ENCODE peak calls at places on chromosomes 5 and 9, in six cellular contexts. One of them, this sample, is unnamed.

GRCh38 chr9:130943780-130944179 is 4.7 kb upstream of the FIBCD1 start:
- DNase-seq in naive thymus-derived CD4-positive, alpha-beta T cell: no peak
- DNase-seq in SJSA1: no peak
- DNase-seq in adipocyte: no peak
- DNase-seq in GM23248: no peak
- DNase-seq in spleen: no peak
- DNase-seq in this sample: no peak

GRCh38 chr9:90974007-90974406 is 172.4 kb downstream of the SYK start:
- DNase-seq in SJSA1: no peak
- DNase-seq in naive thymus-derived CD4-positive, alpha-beta T cell: no peak
- DNase-seq in adipocyte: peak; percentile 79
- DNase-seq in spleen: no peak
- DNase-seq in GM23248: no peak
- DNase-seq in this sample: no peak

GRCh38 chr5:29161897-29162296 is 2031.6 kb upstream of the CDH6 start:
- DNase-seq in GM23248: no peak
- DNase-seq in adipocyte: no peak
- DNase-seq in spleen: no peak
- DNase-seq in naive thymus-derived CD4-positive, alpha-beta T cell: no peak
- DNase-seq in SJSA1: no peak
- DNase-seq in this sample: no peak

GRCh38 chr9:9752722-9753121 is 860.1 kb downstream of the PTPRD start:
- DNase-seq in spleen: no peak
- DNase-seq in GM23248: no peak
- DNase-seq in naive thymus-derived CD4-positive, alpha-beta T cell: no peak
- DNase-seq in adipocyte: no peak
- DNase-seq in SJSA1: no peak
- DNase-seq in this sample: no peak

GRCh38 chr9:69153707-69154521 is 20.2 kb upstream of the TJP2 start:
- DNase-seq in GM23248: no peak
- DNase-seq in naive thymus-derived CD4-positive, alpha-beta T cell: no peak
- DNase-seq in adipocyte: no peak
- DNase-seq in SJSA1: no peak
- DNase-seq in spleen: no peak
- DNase-seq in this sample: no peak

GRCh38 chr5:11130111-11130510 is 369.1 kb upstream of the DAP start:
- DNase-seq in adipocyte: no peak
- DNase-seq in GM23248: no peak
- DNase-seq in naive thymus-derived CD4-positive, alpha-beta T cell: no peak
- DNase-seq in spleen: no peak
- DNase-seq in SJSA1: no peak
- DNase-seq in this sample: no peak

GRCh38 chr9:132238026-132238972 is 76.4 kb downstream of the NTNG2 start:
- DNase-seq in spleen: no peak
- DNase-seq in SJSA1: no peak
- DNase-seq in naive thymus-derived CD4-positive, alpha-beta T cell: no peak
- DNase-seq in GM23248: no peak
- DNase-seq in adipocyte: no peak
- DNase-seq in this sample: no peak

GRCh38 chr9:96061293-96061987 is 185.9 kb downstream of the ERCC6L2 start:
- DNase-seq in naive thymus-derived CD4-positive, alpha-beta T cell: peak; percentile 52
- DNase-seq in SJSA1: peak; percentile 73
- DNase-seq in spleen: no peak
- DNase-seq in adipocyte: peak; percentile 52
- DNase-seq in GM23248: peak; percentile 49
- DNase-seq in this sample: peak; percentile 46

GRCh38 chr9:79312686-79313421 is 258.9 kb upstream of the TLE4 start:
- DNase-seq in adipocyte: no peak
- DNase-seq in naive thymus-derived CD4-positive, alpha-beta T cell: no peak
- DNase-seq in spleen: no peak
- DNase-seq in SJSA1: no peak
- DNase-seq in GM23248: no peak
- DNase-seq in this sample: no peak

GRCh38 chr9:107243757-107244156 is 39.3 kb upstream of the RAD23B start:
- DNase-seq in SJSA1: no peak
- DNase-seq in naive thymus-derived CD4-positive, alpha-beta T cell: no peak
- DNase-seq in GM23248: peak; percentile 48
- DNase-seq in adipocyte: peak; percentile 32
- DNase-seq in spleen: no peak
- DNase-seq in this sample: no peak

GRCh38 chr5:151259931-151260330 is 6.9 kb downstream of the GM2A start:
- DNase-seq in naive thymus-derived CD4-positive, alpha-beta T cell: no peak
- DNase-seq in spleen: no peak
- DNase-seq in GM23248: no peak
- DNase-seq in SJSA1: no peak
- DNase-seq in adipocyte: no peak
- DNase-seq in this sample: no peak

GRCh38 chr9:134318481-134318891 is 7.8 kb upstream of the RXRA start:
- DNase-seq in GM23248: peak; percentile 65
- DNase-seq in spleen: peak; percentile 57
- DNase-seq in SJSA1: no peak
- DNase-seq in adipocyte: no peak
- DNase-seq in naive thymus-derived CD4-positive, alpha-beta T cell: no peak
- DNase-seq in this sample: no peak

GRCh38 chr5:95962785-95963184 is 1.1 kb upstream of the ELL2 start:
- DNase-seq in adipocyte: no peak
- DNase-seq in GM23248: no peak
- DNase-seq in naive thymus-derived CD4-positive, alpha-beta T cell: no peak
- DNase-seq in SJSA1: no peak
- DNase-seq in spleen: no peak
- DNase-seq in this sample: no peak

GRCh38 chr5:132737982-132738770 is 830 bp upstream of the KIF3A start:
- DNase-seq in spleen: no peak
- DNase-seq in SJSA1: no peak
- DNase-seq in naive thymus-derived CD4-positive, alpha-beta T cell: no peak
- DNase-seq in GM23248: no peak
- DNase-seq in adipocyte: no peak
- DNase-seq in this sample: no peak

GRCh38 chr5:21688655-21689054 is 1164.5 kb downstream of the CDH12 start:
- DNase-seq in SJSA1: no peak
- DNase-seq in adipocyte: peak; percentile 54
- DNase-seq in naive thymus-derived CD4-positive, alpha-beta T cell: no peak
- DNase-seq in GM23248: peak; percentile 14
- DNase-seq in spleen: no peak
- DNase-seq in this sample: no peak

GRCh38 chr5:169848792-169849191 is 131.5 kb downstream of the INSYN2B start:
- DNase-seq in GM23248: peak; percentile 35
- DNase-seq in spleen: no peak
- DNase-seq in adipocyte: no peak
- DNase-seq in SJSA1: no peak
- DNase-seq in naive thymus-derived CD4-positive, alpha-beta T cell: no peak
- DNase-seq in this sample: no peak

GRCh38 chr9:97564291-97565175 is 63.1 kb downstream of the TMOD1 start:
- DNase-seq in SJSA1: peak; percentile 4
- DNase-seq in naive thymus-derived CD4-positive, alpha-beta T cell: no peak
- DNase-seq in adipocyte: peak; percentile 79
- DNase-seq in spleen: peak; percentile 42
- DNase-seq in GM23248: peak; percentile 71
- DNase-seq in this sample: no peak

GRCh38 chr9:34578241-34579096 is 11.1 kb downstream of the CNTFR start:
- DNase-seq in spleen: no peak
- DNase-seq in SJSA1: no peak
- DNase-seq in GM23248: peak; percentile 77
- DNase-seq in adipocyte: peak; percentile 63
- DNase-seq in naive thymus-derived CD4-positive, alpha-beta T cell: no peak
- DNase-seq in this sample: no peak

GRCh38 chr5:73945505-73945904 is 319.5 kb downstream of the ARHGEF28 start:
- DNase-seq in SJSA1: no peak
- DNase-seq in naive thymus-derived CD4-positive, alpha-beta T cell: no peak
- DNase-seq in spleen: no peak
- DNase-seq in GM23248: no peak
- DNase-seq in adipocyte: no peak
- DNase-seq in this sample: no peak

GRCh38 chr5:168747987-168748777 is 169.0 kb upstream of the PANK3 start:
- DNase-seq in adipocyte: peak; percentile 32
- DNase-seq in GM23248: peak; percentile 43
- DNase-seq in spleen: peak; percentile 72
- DNase-seq in SJSA1: peak; percentile 72
- DNase-seq in naive thymus-derived CD4-positive, alpha-beta T cell: no peak
- DNase-seq in this sample: no peak

GRCh38 chr5:81233080-81233634 is at the start of gene CKMT2:
- DNase-seq in adipocyte: peak; percentile 42
- DNase-seq in SJSA1: no peak
- DNase-seq in GM23248: peak; percentile 46
- DNase-seq in naive thymus-derived CD4-positive, alpha-beta T cell: no peak
- DNase-seq in spleen: peak; percentile 83
- DNase-seq in this sample: no peak

GRCh38 chr9:68844623-68845612 is 139.9 kb downstream of the PIP5K1B start:
- DNase-seq in adipocyte: peak; percentile 32
- DNase-seq in spleen: no peak
- DNase-seq in SJSA1: no peak
- DNase-seq in GM23248: peak; percentile 36
- DNase-seq in naive thymus-derived CD4-positive, alpha-beta T cell: peak; percentile 15
- DNase-seq in this sample: no peak

GRCh38 chr5:106393276-106393675 is 1277.5 kb downstream of the EFNA5 start:
- DNase-seq in adipocyte: no peak
- DNase-seq in SJSA1: no peak
- DNase-seq in GM23248: no peak
- DNase-seq in spleen: no peak
- DNase-seq in naive thymus-derived CD4-positive, alpha-beta T cell: no peak
- DNase-seq in this sample: no peak

GRCh38 chr9:40928803-40929487 is 199.5 kb downstream of the FOXD4L6 start:
- DNase-seq in spleen: no peak
- DNase-seq in adipocyte: no peak
- DNase-seq in SJSA1: no peak
- DNase-seq in GM23248: no peak
- DNase-seq in naive thymus-derived CD4-positive, alpha-beta T cell: no peak
- DNase-seq in this sample: no peak
- H3K9me3 ChIP-seq in spleen: peaks cover 94% of the 10 kb centered on the region
- H3K9me3 ChIP-seq in adipocyte: peaks cover 56% of the 10 kb centered on the region
- H3K9me3 ChIP-seq in SJSA1: peaks cover 13% of the 10 kb centered on the region
- H3K9me3 ChIP-seq in GM23248: no peaks in the 10 kb centered on the region
- H3K9me3 ChIP-seq in naive thymus-derived CD4-positive, alpha-beta T cell: no peaks in the 10 kb centered on the region
- H3K9me3 ChIP-seq in this sample: peaks cover 7% of the 10 kb centered on the region

DNA sequence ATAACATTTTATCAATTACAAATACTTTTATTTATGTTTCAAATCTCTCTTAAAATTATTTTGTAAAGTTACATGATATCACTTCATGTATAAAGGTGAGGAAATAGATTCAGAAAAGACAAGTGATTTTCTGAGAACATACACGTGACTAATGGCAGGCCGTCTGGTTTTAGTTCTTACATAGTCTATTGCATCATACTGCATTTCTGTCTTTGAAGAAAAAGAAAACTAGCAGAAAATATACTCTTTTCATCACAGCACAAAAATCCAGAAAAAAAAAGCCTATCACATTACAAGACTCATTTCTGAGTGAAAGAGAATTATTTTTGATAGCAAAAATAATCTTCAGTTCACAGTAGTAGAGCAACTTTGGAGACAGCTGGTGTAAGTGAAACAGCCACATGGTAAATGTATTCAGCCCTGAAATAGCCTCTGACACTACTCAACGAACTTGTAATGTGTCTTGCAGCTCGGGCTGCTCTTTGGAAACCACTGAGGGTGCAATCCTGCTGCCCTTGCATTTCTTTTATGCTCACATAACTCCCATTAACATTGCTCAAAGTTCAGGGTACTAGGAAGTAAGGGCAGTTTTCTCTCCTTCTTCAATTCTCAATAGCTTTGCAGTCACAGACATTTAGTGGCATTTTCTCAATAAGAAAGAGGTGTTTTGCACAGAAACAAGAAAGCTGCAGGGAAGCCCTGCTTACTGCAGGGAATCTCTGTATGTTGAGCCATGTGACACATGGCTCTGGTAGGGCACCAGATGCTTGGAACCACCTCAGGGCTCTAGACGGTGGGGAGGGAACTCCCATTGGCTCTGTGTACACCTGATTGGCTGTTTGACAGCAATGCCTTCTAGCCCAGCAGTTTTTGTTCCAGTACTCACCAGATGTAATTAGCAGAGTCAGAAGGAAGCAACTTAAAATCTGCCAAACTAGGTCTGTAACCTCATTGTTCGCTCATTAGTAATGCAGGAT is 845.3 kb upstream of the PTPRD start:
- DNase-seq in naive thymus-derived CD4-positive, alpha-beta T cell: no peak
- DNase-seq in GM23248: no peak
- DNase-seq in adipocyte: no peak
- DNase-seq in spleen: no peak
- DNase-seq in SJSA1: no peak
- DNase-seq in this sample: no peak
- H3K9me3 ChIP-seq in naive thymus-derived CD4-positive, alpha-beta T cell: no peaks in the 10 kb centered on the region
- H3K9me3 ChIP-seq in GM23248: no peaks in the 10 kb centered on the region
- H3K9me3 ChIP-seq in adipocyte: no peaks in the 10 kb centered on the region
- H3K9me3 ChIP-seq in spleen: peaks cover 10% of the 10 kb centered on the region
- H3K9me3 ChIP-seq in SJSA1: no peaks in the 10 kb centered on the region
- H3K9me3 ChIP-seq in this sample: no peaks in the 10 kb centered on the region

GRCh38 chr9:26081847-26082246 is 403.6 kb upstream of the TUSC1 start:
- DNase-seq in adipocyte: no peak
- DNase-seq in SJSA1: no peak
- DNase-seq in spleen: no peak
- DNase-seq in GM23248: no peak
- DNase-seq in naive thymus-derived CD4-positive, alpha-beta T cell: no peak
- DNase-seq in this sample: no peak
- H3K9me3 ChIP-seq in adipocyte: peaks cover under 1% of the 10 kb centered on the region
- H3K9me3 ChIP-seq in SJSA1: no peaks in the 10 kb centered on the region
- H3K9me3 ChIP-seq in spleen: peaks cover 12% of the 10 kb centered on the region
- H3K9me3 ChIP-seq in GM23248: no peaks in the 10 kb centered on the region
- H3K9me3 ChIP-seq in naive thymus-derived CD4-positive, alpha-beta T cell: no peaks in the 10 kb centered on the region
- H3K9me3 ChIP-seq in this sample: no peaks in the 10 kb centered on the region

GRCh38 chr5:178757410-178757809 is 27.0 kb upstream of the ZNF354A start:
- DNase-seq in spleen: no peak
- DNase-seq in GM23248: no peak
- DNase-seq in SJSA1: no peak
- DNase-seq in adipocyte: no peak
- DNase-seq in naive thymus-derived CD4-positive, alpha-beta T cell: no peak
- DNase-seq in this sample: no peak
- H3K9me3 ChIP-seq in spleen: no peaks in the 10 kb centered on the region
- H3K9me3 ChIP-seq in GM23248: no peaks in the 10 kb centered on the region
- H3K9me3 ChIP-seq in SJSA1: no peaks in the 10 kb centered on the region
- H3K9me3 ChIP-seq in adipocyte: peaks cover 3% of the 10 kb centered on the region
- H3K9me3 ChIP-seq in naive thymus-derived CD4-positive, alpha-beta T cell: no peaks in the 10 kb centered on the region
- H3K9me3 ChIP-seq in this sample: no peaks in the 10 kb centered on the region

This sample was measured in CD4-positive, alpha-beta memory T cell.